ENCODE peak calls at places on chromosome 15, in eight cellular contexts. A, S, T, E, G, B, N and K are unnamed samples.

GRCh38 chr15:69748131-69748530 is 295.5 kb downstream of the RPLP1 start:
- DNase-seq in T (no peak), N (no peak), A (no peak), G (peak), B (no peak), E (no peak), S (no peak), K (no peak)

GRCh38 chr15:75065467-75065850 is 42.1 kb downstream of the PPCDC start:
- DNase-seq in G (peak), B (no peak), A (no peak), S (no peak), T (no peak), E (no peak), N (no peak), K (no peak)

GRCh38 chr15:83105450-83105849 is 2.0 kb upstream of the TM6SF1 start:
- DNase-seq in B (no peak), S (no peak), E (no peak), G (no peak), T (no peak), N (no peak), A (no peak), K (no peak)

GRCh38 chr15:63985221-63986184 is 60.8 kb downstream of the DAPK2 start:
- DNase-seq in G (peak), N (no peak), A (no peak), T (no peak), B (no peak), S (no peak), E (no peak), K (peak)

GRCh38 chr15:31306036-31306425 is 20.6 kb upstream of the KLF13 start:
- DNase-seq in S (no peak), T (no peak), B (peak), A (no peak), N (no peak), G (peak), E (no peak), K (no peak)

GRCh38 chr15:86336051-86336788 is 256.5 kb downstream of the AGBL1 start:
- DNase-seq in B (no peak), T (no peak), A (peak), E (no peak), N (no peak), S (no peak), G (no peak), K (no peak)

GRCh38 chr15:37682304-37682703 is 252.1 kb upstream of the TMCO5A start:
- DNase-seq in N (no peak), E (no peak), A (no peak), G (no peak), S (no peak), T (peak), B (no peak), K (no peak)

GRCh38 chr15:93271871-93272270 is 182.9 kb upstream of the RGMA start:
- DNase-seq in T (no peak), N (no peak), E (no peak), B (no peak), S (no peak), G (no peak), A (no peak), K (no peak)

GRCh38 chr15:67135494-67135893 is 70.1 kb downstream of the SMAD3 start:
- DNase-seq in N (no peak), B (no peak), S (no peak), T (peak), E (peak), G (no peak), A (no peak), K (no peak)

GRCh38 chr15:35448294-35448693 is 97.7 kb downstream of the DPH6 start:
- DNase-seq in G (no peak), T (no peak), B (no peak), N (no peak), S (no peak), A (no peak), E (no peak), K (no peak)

GRCh38 chr15:52567886-52568568 is 803 bp downstream of the ARPP19 start:
- DNase-seq in G (peak), E (no peak), N (peak), A (peak), S (peak), T (peak), B (peak), K (peak)

GRCh38 chr15:90924375-90924774 is 8.0 kb downstream of the HDDC3 start:
- DNase-seq in N (no peak), B (no peak), G (no peak), A (no peak), S (no peak), E (no peak), T (no peak), K (no peak)

GRCh38 chr15:74399511-74400312 is 32.3 kb upstream of the CYP11A1 start:
- DNase-seq in S (no peak), E (no peak), B (no peak), G (no peak), A (no peak), T (no peak), N (no peak), K (no peak)

GRCh38 chr15:43903864-43904290 is 77.1 kb downstream of the WDR76 start:
- DNase-seq in S (peak), A (no peak), G (no peak), E (no peak), B (peak), T (peak), N (peak), K (no peak)

GRCh38 chr15:49904296-49904695 is 214.7 kb downstream of the ATP8B4 start:
- DNase-seq in S (no peak), N (no peak), E (no peak), B (no peak), T (no peak), A (no peak), G (no peak), K (no peak)

GRCh38 chr15:91795281-91795680 is 58.2 kb upstream of the SLCO3A1 start:
- DNase-seq in T (no peak), N (no peak), S (no peak), B (no peak), G (no peak), E (no peak), A (no peak), K (no peak)

GRCh38 chr15:82737975-82738374 is 28.3 kb upstream of the AP3B2 start:
- DNase-seq in S (no peak), G (no peak), N (no peak), B (no peak), T (no peak), A (peak), E (no peak), K (no peak)

GRCh38 chr15:36579792-36580431 is 486 bp downstream of the CDIN1 start:
- DNase-seq in N (no peak), G (no peak), A (no peak), E (no peak), S (peak), B (no peak), T (peak), K (no peak)

GRCh38 chr15:89356634-89357298 is 22.1 kb upstream of the POLG start:
- DNase-seq in G (no peak), A (no peak), N (no peak), T (peak), E (no peak), S (no peak), B (peak), K (no peak)

GRCh38 chr15:88071141-88071540 is 185.4 kb downstream of the NTRK3 start:
- DNase-seq in E (no peak), T (no peak), N (no peak), G (no peak), B (no peak), A (no peak), S (no peak), K (no peak)

GRCh38 chr15:77387355-77388105 is 32.4 kb downstream of the PEAK1 start:
- DNase-seq in B (no peak), N (no peak), E (no peak), S (no peak), T (peak), A (no peak), G (no peak), K (no peak)

GRCh38 chr15:73352082-73352481 is 16.7 kb downstream of the HCN4 start:
- DNase-seq in B (no peak), E (no peak), S (no peak), T (no peak), G (no peak), N (no peak), A (no peak), K (no peak)

GRCh38 chr15:36810656-36811449 is 231.4 kb downstream of the CDIN1 start:
- DNase-seq in G (no peak), S (no peak), B (no peak), E (no peak), N (no peak), A (no peak), T (no peak), K (no peak)